ENCODE peak calls at places on chromosomes 1 and 21, in four cellular contexts. Z, N, Q and F are unnamed samples.

GRCh38 chr21:44427241-44428120 is 27.8 kb upstream of the LRRC3 start:
- DNase-seq in Z (no peak), N (no peak), Q (no peak), F (no peak)

GRCh38 chr1:21308847-21309652 is 18.8 kb upstream of the ECE1 start:
- DNase-seq in Z (no peak), N (no peak), Q (no peak), F (no peak)

GRCh38 chr1:2018217-2019161 is 656 bp upstream of the GABRD start:
- DNase-seq in Z (peak), N (no peak), Q (no peak), F (no peak)

GRCh38 chr1:103371234-103371633 is 154.3 kb upstream of the RNPC3 start:
- DNase-seq in Z (no peak), N (no peak), Q (no peak), F (no peak)

GRCh38 chr1:202056644-202057334 is 46.4 kb downstream of the ELF3 start:
- DNase-seq in Z (peak), N (no peak), Q (no peak), F (peak)

GRCh38 chr1:245605480-245606156 is 450.8 kb downstream of the KIF26B start:
- DNase-seq in Z (no peak), N (no peak), Q (no peak), F (no peak)

GRCh38 chr1:16727190-16728111 is 12.9 kb upstream of the RNU1-4 start:
- DNase-seq in Z (peak), N (peak), Q (peak), F (peak)

GRCh38 chr1:207808911-207809555 is 57.2 kb downstream of the CD46 start:
- DNase-seq in Z (no peak), N (no peak), Q (no peak), F (no peak)

GRCh38 chr1:912740-913301 is 10.9 kb upstream of the SAMD11 start:
- DNase-seq in Z (peak), N (no peak), Q (no peak), F (peak)

GRCh38 chr1:184387871-184388670 is 1.2 kb downstream of the C1orf21 start:
- DNase-seq in Z (no peak), N (no peak), Q (no peak), F (peak)

GRCh38 chr1:105678334-105678733 is 1378.1 kb upstream of the PRMT6 start:
- DNase-seq in Z (no peak), N (no peak), Q (no peak), F (no peak)

GRCh38 chr21:40388046-40388445 is 458.9 kb downstream of the DSCAM start:
- DNase-seq in Z (no peak), N (no peak), Q (no peak), F (no peak)

GRCh38 chr1:231691618-231692259 is 65.1 kb downstream of the DISC1 start:
- DNase-seq in Z (peak), N (peak), Q (no peak), F (peak)

DNA sequence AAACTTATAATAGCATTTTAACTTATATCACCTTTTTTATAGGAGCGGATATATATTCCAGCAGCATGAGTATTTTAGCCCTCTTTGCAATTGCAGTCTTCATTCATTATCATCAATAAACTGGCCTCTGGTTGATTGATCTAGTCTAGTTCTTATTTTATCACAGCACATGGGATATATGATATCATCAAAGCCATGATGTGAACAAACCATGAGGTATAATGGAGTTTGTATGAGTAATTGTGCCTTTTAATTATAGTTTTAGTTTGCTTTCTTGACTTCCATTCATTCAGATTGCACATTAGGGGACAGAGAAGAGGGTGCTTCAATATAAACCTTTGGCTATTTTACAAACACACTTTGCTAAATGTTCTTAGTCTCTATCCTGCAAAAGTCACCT is 3.5 kb upstream of the UBR4 start:
- DNase-seq in Z (no peak), N (no peak), Q (no peak), F (no peak)
- TF ChIP-seq ESRRA in Z (no peak), N (no peak), Q (no peak), F (no peak)

GRCh38 chr1:37947364-37947763 is 511 bp upstream of the INPP5B start:
- DNase-seq in Z (no peak), N (no peak), Q (no peak), F (no peak)

GRCh38 chr1:37944816-37945215 is 2.0 kb downstream of the INPP5B start:
- DNase-seq in Z (no peak), N (no peak), Q (no peak), F (no peak)

GRCh38 chr1:37946703-37947360 is at the start of gene INPP5B:
- DNase-seq in Z (peak), N (peak), Q (peak), F (peak)

GRCh38 chr1:37944091-37944763 is 2.6 kb downstream of the INPP5B start:
- DNase-seq in Z (no peak), N (no peak), Q (no peak), F (no peak)

GRCh38 chr1:37945743-37946702 is 830 bp downstream of the INPP5B start:
- DNase-seq in Z (no peak), N (peak), Q (no peak), F (peak)
- TF ChIP-seq ESRRA in Z (no peak), N (no peak), Q (no peak), F (no peak)

DNA sequence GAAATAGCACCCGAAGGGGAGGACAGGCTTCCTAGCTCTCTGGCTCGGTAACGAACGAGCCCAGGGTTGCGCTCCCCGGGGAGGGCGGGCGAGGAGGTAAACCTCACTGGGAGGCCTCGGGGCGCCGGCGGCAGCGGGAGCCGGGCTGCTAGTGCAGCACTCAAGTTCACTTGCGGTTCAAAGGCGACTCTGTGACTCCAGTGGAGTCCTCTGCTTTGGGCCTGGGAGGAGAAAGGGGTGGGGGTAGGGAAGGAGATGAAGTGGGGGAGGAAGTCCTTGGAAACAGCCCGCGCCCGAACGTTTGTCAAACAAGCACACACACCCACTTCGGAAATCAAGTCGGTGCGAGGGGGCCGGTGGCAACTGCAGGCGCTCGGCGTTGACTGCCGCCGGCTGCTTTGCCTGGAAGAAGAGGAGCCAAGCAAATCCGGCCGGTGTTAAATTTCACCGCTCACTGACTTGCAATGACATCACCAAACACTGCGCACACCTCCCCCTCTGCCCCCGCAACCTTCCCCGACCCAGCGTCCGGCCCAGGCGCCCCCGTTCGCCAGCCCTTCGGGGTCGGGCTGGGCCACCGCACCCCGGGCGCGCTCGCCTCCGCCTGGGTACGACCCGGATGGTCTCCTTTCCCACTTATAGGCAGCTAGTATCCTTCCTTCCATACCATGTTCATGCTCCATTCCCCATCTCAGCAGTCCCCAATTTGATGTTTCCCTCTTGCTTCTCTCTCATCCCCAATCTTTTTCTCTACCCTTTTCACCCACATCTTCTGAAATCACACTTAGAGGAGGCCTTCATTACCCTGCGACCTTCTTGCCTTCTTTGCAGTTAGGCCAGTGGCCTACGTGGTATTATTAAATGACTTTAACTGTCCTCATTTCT is at the start of gene COL24A1:
- DNase-seq in Z (peak), N (peak), Q (no peak), F (no peak)
- TF ChIP-seq ESRRA in Z (no peak), N (no peak), Q (no peak), F (no peak)

DNA sequence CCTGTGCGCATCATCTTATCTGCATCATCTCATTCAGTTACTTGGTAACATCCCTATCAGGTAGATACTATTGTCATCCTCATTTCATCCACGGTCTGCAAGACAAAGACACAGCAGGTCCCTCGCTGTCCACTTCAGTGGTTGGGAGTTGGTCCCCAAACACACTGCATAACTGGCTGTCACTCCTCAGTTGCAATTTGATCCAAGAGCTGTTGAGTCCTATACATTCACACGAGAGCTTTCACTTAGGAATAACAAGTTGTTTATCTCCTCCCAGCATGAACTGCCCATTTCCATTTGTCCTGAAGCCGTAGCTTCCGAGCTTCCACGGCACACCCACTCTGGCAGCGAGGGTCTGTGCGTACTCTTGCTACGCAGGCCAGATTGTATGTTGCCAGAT is 472.0 kb downstream of the CAMTA1 start:
- DNase-seq in Z (no peak), N (no peak), Q (no peak), F (no peak)
- TF ChIP-seq ESRRA in Z (no peak), N (no peak), Q (no peak), F (no peak)

GRCh38 chr1:209805875-209806760 is at the start of gene IRF6:
- DNase-seq in Z (peak), N (peak), Q (no peak), F (peak)
- TF ChIP-seq ESRRA in Z (no peak), N (peak), Q (no peak), F (no peak)

DNA sequence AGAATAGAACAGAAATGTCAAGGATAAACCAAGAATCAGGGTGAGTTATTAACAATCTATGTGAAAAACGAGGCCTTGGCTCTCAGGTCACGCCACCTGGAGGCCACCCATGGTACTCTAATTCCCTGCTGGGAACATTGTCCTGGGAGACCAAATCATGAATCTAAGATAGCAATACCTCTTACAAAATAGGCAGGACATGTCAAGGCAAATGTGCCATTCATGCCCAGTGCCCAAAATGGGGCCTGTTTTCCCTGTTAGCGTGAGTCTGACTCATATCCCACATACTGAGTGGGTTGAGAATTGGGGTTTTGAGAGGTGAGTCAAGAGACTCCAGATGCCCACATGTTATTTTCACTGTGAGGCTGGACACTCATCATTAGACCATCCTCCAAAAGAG is 380.8 kb downstream of the HHIPL2 start:
- DNase-seq in Z (peak), N (peak), Q (peak), F (peak)
- TF ChIP-seq ESRRA in Z (no peak), N (no peak), Q (no peak), F (no peak)

DNA sequence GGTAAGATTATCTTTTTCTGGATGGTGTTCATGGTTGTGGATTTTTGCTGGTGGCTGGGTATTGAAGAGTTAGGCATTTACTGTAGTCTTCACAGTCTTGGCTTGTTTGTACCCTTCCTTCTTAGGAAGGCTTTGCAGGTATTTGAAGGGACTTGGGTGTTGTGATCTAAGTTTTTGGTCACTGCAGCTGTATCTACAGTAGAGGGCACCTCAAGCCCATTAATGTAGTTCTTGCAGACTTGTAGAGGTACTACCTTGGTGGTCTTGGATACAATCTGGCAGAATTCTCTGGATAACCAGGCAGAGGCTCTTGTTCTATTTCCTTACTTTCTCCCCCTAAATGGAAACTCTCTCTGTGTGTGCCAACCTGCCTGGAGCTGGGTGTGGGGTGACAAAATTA is 155.8 kb upstream of the BRINP3 start:
- DNase-seq in Z (no peak), N (no peak), Q (no peak), F (no peak)
- TF ChIP-seq ESRRA in Z (no peak), N (no peak), Q (no peak), F (no peak)

GRCh38 chr1:91487469-91487868 is 13.2 kb upstream of the CDC7 start:
- DNase-seq in Z (no peak), N (no peak), Q (no peak), F (no peak)

DNA sequence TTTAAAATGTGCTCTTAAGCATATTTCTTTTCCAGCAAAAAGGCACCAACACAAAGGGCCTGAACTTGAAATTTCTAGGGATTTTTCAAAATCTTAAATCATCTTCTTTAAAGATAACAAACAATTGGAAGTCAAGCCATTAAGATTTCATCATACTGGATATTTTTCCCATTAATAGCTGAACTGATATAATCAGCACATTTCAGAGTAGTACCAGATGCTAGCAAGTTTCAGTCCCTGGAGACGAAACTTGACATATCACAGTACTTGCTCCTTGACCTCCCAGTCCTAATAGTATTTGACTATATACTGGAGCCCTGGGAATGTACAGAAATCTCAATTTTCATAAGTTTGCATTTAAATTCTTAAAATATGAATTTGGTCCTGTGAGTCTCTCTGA is 10.2 kb upstream of the CDC7 start:
- DNase-seq in Z (no peak), N (no peak), Q (no peak), F (no peak)
- TF ChIP-seq ESRRA in Z (no peak), N (no peak), Q (no peak), F (no peak)

GRCh38 chr1:182680901-182681300 is 3.5 kb downstream of the RGS8 start:
- DNase-seq in Z (no peak), N (no peak), Q (no peak), F (no peak)
- TF ChIP-seq ESRRA in Z (no peak), N (no peak), Q (no peak), F (no peak)